ENCODE peak calls at places on chromosomes 4 and X, in eight cellular contexts. O is effector memory CD4-positive, alpha-beta T cell; I is mesothelial cell of epicardium; W is sigmoid colon; J is effector CD4-positive, alpha-beta T cell; G is EH; K is mesendoderm; A is DMS 273 treated with DMSO at 0.1 percent for 48 hours. U is an unnamed sample.

GRCh38 chr4:72918362-72918761 is 151.2 kb downstream of the COX18 start:
- DNase-seq in K (no peak), W (no peak), J (no peak), G (no peak), I (no peak), A (no peak), O (no peak), U (no peak)

GRCh38 chr4:5799406-5799805 is 88.4 kb downstream of the EVC start:
- DNase-seq in O (no peak), J (no peak), A (no peak), I (no peak), W (peak; percentile 45), G (no peak), K (no peak), U (no peak)

GRCh38 chr4:150033937-150034336 is 44.3 kb upstream of the DCLK2 start:
- DNase-seq in W (no peak), G (peak; percentile 46), A (peak; percentile 15), O (no peak), I (no peak), K (no peak), J (no peak), U (peak; percentile 46)

GRCh38 chrX:153573999-153574398 is 24.9 kb downstream of the CCNQ start:
- DNase-seq in G (no peak), I (no peak), J (no peak), O (no peak), A (no peak), K (peak; percentile 49), W (no peak), U (no peak)

GRCh38 chr4:90689739-90690138 is 562.5 kb downstream of the CCSER1 start:
- DNase-seq in K (peak; percentile 2), J (no peak), W (no peak), A (no peak), G (no peak), O (no peak), I (no peak), U (no peak)

GRCh38 chrX:136121788-136122187 is 25.5 kb upstream of the FHL1 start:
- DNase-seq in A (no peak), J (no peak), G (peak; percentile 29), I (no peak), O (no peak), W (no peak), K (no peak), U (peak; percentile 33)

GRCh38 chr4:98630804-98631454 is 27.5 kb downstream of the TSPAN5 start:
- DNase-seq in A (no peak), O (no peak), J (no peak), I (no peak), K (peak; percentile 57), W (no peak), G (peak; percentile 42), U (no peak)

GRCh38 chr4:84887824-84888223 is 78.7 kb downstream of the WDFY3 start:
- DNase-seq in W (no peak), O (no peak), I (no peak), K (no peak), G (peak; percentile 69), A (no peak), J (no peak), U (no peak)

GRCh38 chr4:76637704-76638361 is 202.8 kb downstream of the SHROOM3 start:
- DNase-seq in A (no peak), O (no peak), K (no peak), I (no peak), G (peak; percentile 61), W (no peak), J (no peak), U (no peak)

GRCh38 chr4:54063224-54063623 is 1.2 kb downstream of the CHIC2 start:
- DNase-seq in K (no peak), I (no peak), O (no peak), J (no peak), W (no peak), A (no peak), G (peak; percentile 84), U (peak; percentile 46)

GRCh38 chrX:74925210-74926088 is at the start of gene NEXMIF:
- DNase-seq in J (no peak), I (no peak), K (no peak), W (peak; percentile 65), A (peak; percentile 29), G (peak; percentile 3), O (no peak), U (no peak)

GRCh38 chrX:110491846-110492620 is 133.4 kb downstream of the RTL9 start:
- DNase-seq in A (no peak), J (no peak), O (no peak), G (no peak), I (no peak), K (no peak), W (no peak), U (no peak)

GRCh38 chrX:40153335-40154221 is 55.8 kb upstream of the BCOR start:
- DNase-seq in G (peak; percentile 56), J (peak; percentile 50), A (no peak), W (peak; percentile 73), I (no peak), O (no peak), K (peak; percentile 44), U (peak; percentile 57)

GRCh38 chr4:185916683-185917082 is 104.7 kb upstream of the SORBS2 start:
- DNase-seq in J (no peak), O (no peak), G (no peak), A (no peak), K (no peak), W (no peak), I (no peak), U (no peak)

GRCh38 chr4:129064717-129065116 is 28.6 kb downstream of the SCLT1 start:
- DNase-seq in J (no peak), O (no peak), A (no peak), G (peak; percentile 61), W (no peak), K (no peak), I (no peak), U (peak; percentile 33)

GRCh38 chr4:104501290-104501689 is 6.6 kb upstream of the CXXC4 start:
- DNase-seq in O (no peak), G (no peak), I (no peak), J (no peak), W (no peak), A (no peak), K (peak; percentile 20), U (no peak)

GRCh38 chr4:114752404-114752803 is 153.8 kb downstream of the UGT8 start:
- DNase-seq in K (no peak), A (no peak), O (no peak), G (no peak), I (no peak), W (no peak), J (no peak), U (no peak)

GRCh38 chr4:19309365-19309764 is 942.3 kb upstream of the SLIT2 start:
- DNase-seq in G (peak; percentile 74), K (peak; percentile 53), A (no peak), I (no peak), W (no peak), J (no peak), O (no peak), U (peak; percentile 54)

GRCh38 chr4:37279894-37280592 is 35.5 kb downstream of the NWD2 start:
- DNase-seq in W (no peak), I (no peak), G (no peak), A (no peak), K (no peak), J (no peak), O (no peak), U (no peak)

GRCh38 chrX:109312757-109313156 is 169.1 kb downstream of the GUCY2F start:
- DNase-seq in A (no peak), O (no peak), I (no peak), W (no peak), G (no peak), K (peak; percentile 51), J (no peak), U (no peak)

GRCh38 chr4:107689912-107690587 is 30.0 kb downstream of the PAPSS1 start:
- DNase-seq in O (no peak), A (no peak), W (no peak), K (no peak), G (peak; percentile 84), J (no peak), I (no peak), U (peak; percentile 75)

GRCh38 chrX:69082753-69083150 is 82.5 kb downstream of the PJA1 start:
- DNase-seq in A (no peak), G (no peak), K (no peak), I (no peak), J (no peak), O (no peak), W (no peak), U (no peak)

GRCh38 chrX:71815121-71815905 is 52.2 kb downstream of the CXorf49B start:
- DNase-seq in O (no peak), I (no peak), W (no peak), J (no peak), K (peak; percentile 13), G (no peak), A (no peak), U (no peak)

GRCh38 chrX:56857042-56857441 is 128.0 kb downstream of the NBDY start:
- DNase-seq in I (no peak), K (no peak), O (no peak), W (no peak), J (no peak), A (no peak), G (no peak), U (no peak)

GRCh38 chr4:145709843-145710242 is 29.9 kb downstream of the C4orf51 start:
- DNase-seq in G (peak; percentile 92), A (no peak), W (no peak), J (no peak), K (no peak), I (no peak), O (no peak), U (peak; percentile 74)